ENCODE peak calls at places on chromosomes 16 and 17, in seven cellular contexts. One of them, this sample, is unnamed.

GRCh38 chr17:18257268-18257681 is 1.3 kb downstream of the FLII start:
- DNase-seq in neural crest cell: no peak
- DNase-seq in amniotic stem cell: no peak
- DNase-seq in astrocyte of the spinal cord: no peak
- DNase-seq in stomach: peak
- DNase-seq in GM23248: peak
- DNase-seq in GM04504: no peak
- DNase-seq in this sample: no peak

GRCh38 chr17:33377837-33378236 is 84.7 kb upstream of the ASIC2 start:
- DNase-seq in neural crest cell: no peak
- DNase-seq in amniotic stem cell: no peak
- DNase-seq in astrocyte of the spinal cord: no peak
- DNase-seq in stomach: no peak
- DNase-seq in GM23248: no peak
- DNase-seq in GM04504: no peak
- DNase-seq in this sample: no peak

GRCh38 chr16:19419691-19420060 is 2.0 kb downstream of the TMC5 start:
- DNase-seq in neural crest cell: no peak
- DNase-seq in amniotic stem cell: no peak
- DNase-seq in astrocyte of the spinal cord: no peak
- DNase-seq in stomach: peak
- DNase-seq in GM23248: peak
- DNase-seq in GM04504: no peak
- DNase-seq in this sample: peak

GRCh38 chr17:47742319-47743181 is 9.5 kb downstream of the TBX21 start:
- DNase-seq in neural crest cell: peak
- DNase-seq in amniotic stem cell: no peak
- DNase-seq in astrocyte of the spinal cord: no peak
- DNase-seq in stomach: no peak
- DNase-seq in GM23248: no peak
- DNase-seq in GM04504: no peak
- DNase-seq in this sample: no peak

GRCh38 chr16:69187387-69187890 is 475 bp downstream of the SNTB2 start:
- DNase-seq in neural crest cell: peak
- DNase-seq in amniotic stem cell: no peak
- DNase-seq in astrocyte of the spinal cord: no peak
- DNase-seq in stomach: peak
- DNase-seq in GM23248: peak
- DNase-seq in GM04504: no peak
- DNase-seq in this sample: peak

GRCh38 chr17:9987779-9988585 is 82.9 kb upstream of the RCVRN start:
- DNase-seq in neural crest cell: peak
- DNase-seq in amniotic stem cell: no peak
- DNase-seq in astrocyte of the spinal cord: no peak
- DNase-seq in stomach: no peak
- DNase-seq in GM23248: peak
- DNase-seq in GM04504: no peak
- DNase-seq in this sample: peak

GRCh38 chr16:75559564-75560372 is 3.7 kb upstream of the TMEM231 start:
- DNase-seq in neural crest cell: no peak
- DNase-seq in amniotic stem cell: no peak
- DNase-seq in astrocyte of the spinal cord: peak
- DNase-seq in stomach: no peak
- DNase-seq in GM23248: peak
- DNase-seq in GM04504: peak
- DNase-seq in this sample: no peak

GRCh38 chr16:75570351-75571104 is 4.3 kb downstream of the GABARAPL2 start:
- DNase-seq in neural crest cell: no peak
- DNase-seq in amniotic stem cell: no peak
- DNase-seq in astrocyte of the spinal cord: no peak
- DNase-seq in stomach: no peak
- DNase-seq in GM23248: no peak
- DNase-seq in GM04504: no peak
- DNase-seq in this sample: no peak

GRCh38 chr17:80813318-80813717 is 178.3 kb upstream of the CHMP6 start:
- DNase-seq in neural crest cell: no peak
- DNase-seq in amniotic stem cell: no peak
- DNase-seq in astrocyte of the spinal cord: no peak
- DNase-seq in stomach: no peak
- DNase-seq in GM23248: no peak
- DNase-seq in GM04504: no peak
- DNase-seq in this sample: no peak